ENCODE peak calls at places on chromosomes 16 and 17, in four cellular contexts. One of them, this sample, is unnamed.
A peak's percentile ranks its signal among the peaks of the same experiment; 100 is the strongest.

GRCh38 chr16:11140867-11141266 is 115.1 kb downstream of the SOCS1 start:
- DNase-seq in ovary: no peak
- DNase-seq in GM23338: no peak
- DNase-seq in CD4-positive, alpha-beta T cell: no peak
- DNase-seq in this sample: no peak

GRCh38 chr16:19605701-19606100 is 50.2 kb downstream of the VPS35L start:
- DNase-seq in ovary: no peak
- DNase-seq in GM23338: no peak
- DNase-seq in CD4-positive, alpha-beta T cell: no peak
- DNase-seq in this sample: no peak

GRCh38 chr16:25095636-25096035 is 15.9 kb upstream of the LCMT1 start:
- DNase-seq in ovary: no peak
- DNase-seq in GM23338: no peak
- DNase-seq in CD4-positive, alpha-beta T cell: no peak
- DNase-seq in this sample: no peak

GRCh38 chr16:80654094-80654862 is 113.5 kb downstream of the DYNLRB2 start:
- DNase-seq in ovary: no peak
- DNase-seq in GM23338: no peak
- DNase-seq in CD4-positive, alpha-beta T cell: no peak
- DNase-seq in this sample: no peak

GRCh38 chr17:74089869-74090464 is 113.5 kb upstream of the RPL38 start:
- DNase-seq in ovary: no peak
- DNase-seq in GM23338: peak; percentile 92
- DNase-seq in CD4-positive, alpha-beta T cell: no peak
- DNase-seq in this sample: no peak

GRCh38 chr17:39608142-39608541 is 422 bp upstream of the NEUROD2 start:
- DNase-seq in ovary: no peak
- DNase-seq in GM23338: no peak
- DNase-seq in CD4-positive, alpha-beta T cell: no peak
- DNase-seq in this sample: no peak

GRCh38 chr17:46774108-46774737 is 44.3 kb downstream of the WNT3 start:
- DNase-seq in ovary: no peak
- DNase-seq in GM23338: no peak
- DNase-seq in CD4-positive, alpha-beta T cell: no peak
- DNase-seq in this sample: no peak

GRCh38 chr17:63681530-63681929 is 18.4 kb downstream of the LIMD2 start:
- DNase-seq in ovary: no peak
- DNase-seq in GM23338: peak; percentile 33
- DNase-seq in CD4-positive, alpha-beta T cell: no peak
- DNase-seq in this sample: peak; percentile 58

GRCh38 chr17:850828-851759 is 68.9 kb downstream of the MRM3 start:
- DNase-seq in ovary: no peak
- DNase-seq in GM23338: no peak
- DNase-seq in CD4-positive, alpha-beta T cell: no peak
- DNase-seq in this sample: no peak

GRCh38 chr17:59617141-59617757 is 2.4 kb upstream of the CLTC start:
- DNase-seq in ovary: no peak
- DNase-seq in GM23338: no peak
- DNase-seq in CD4-positive, alpha-beta T cell: no peak
- DNase-seq in this sample: no peak

GRCh38 chr16:85484337-85485295 is 128.5 kb upstream of the GSE1 start:
- DNase-seq in ovary: no peak
- DNase-seq in GM23338: no peak
- DNase-seq in CD4-positive, alpha-beta T cell: no peak
- DNase-seq in this sample: no peak

GRCh38 chr16:19835989-19836421 is 48.6 kb downstream of the GPRC5B start:
- DNase-seq in ovary: no peak
- DNase-seq in GM23338: no peak
- DNase-seq in CD4-positive, alpha-beta T cell: no peak
- DNase-seq in this sample: no peak

GRCh38 chr17:7747586-7747985 is 30.0 kb downstream of the DNAH2 start:
- DNase-seq in ovary: no peak
- DNase-seq in GM23338: no peak
- DNase-seq in CD4-positive, alpha-beta T cell: no peak
- DNase-seq in this sample: no peak

GRCh38 chr17:40810505-40810904 is 10.7 kb upstream of the KRT28 start:
- DNase-seq in ovary: no peak
- DNase-seq in GM23338: no peak
- DNase-seq in CD4-positive, alpha-beta T cell: no peak
- DNase-seq in this sample: peak; percentile 58

GRCh38 chr17:70621593-70621992 is 452.3 kb downstream of the KCNJ2 start:
- DNase-seq in ovary: no peak
- DNase-seq in GM23338: no peak
- DNase-seq in CD4-positive, alpha-beta T cell: no peak
- DNase-seq in this sample: peak; percentile 55

GRCh38 chr17:7982171-7982570 is 20.2 kb upstream of the GUCY2D start:
- DNase-seq in ovary: no peak
- DNase-seq in GM23338: no peak
- DNase-seq in CD4-positive, alpha-beta T cell: no peak
- DNase-seq in this sample: no peak

GRCh38 chr16:75088226-75088625 is 28.4 kb downstream of the LDHD start:
- DNase-seq in ovary: no peak
- DNase-seq in GM23338: no peak
- DNase-seq in CD4-positive, alpha-beta T cell: no peak
- DNase-seq in this sample: peak; percentile 79

GRCh38 chr17:63573634-63574033 is 23.4 kb downstream of the DCAF7 start:
- DNase-seq in ovary: no peak
- DNase-seq in GM23338: peak; percentile 64
- DNase-seq in CD4-positive, alpha-beta T cell: no peak
- DNase-seq in this sample: no peak

GRCh38 chr17:78114831-78115723 is 13.5 kb downstream of the TMC6 start:
- DNase-seq in ovary: no peak
- DNase-seq in GM23338: no peak
- DNase-seq in CD4-positive, alpha-beta T cell: no peak
- DNase-seq in this sample: no peak

DNA sequence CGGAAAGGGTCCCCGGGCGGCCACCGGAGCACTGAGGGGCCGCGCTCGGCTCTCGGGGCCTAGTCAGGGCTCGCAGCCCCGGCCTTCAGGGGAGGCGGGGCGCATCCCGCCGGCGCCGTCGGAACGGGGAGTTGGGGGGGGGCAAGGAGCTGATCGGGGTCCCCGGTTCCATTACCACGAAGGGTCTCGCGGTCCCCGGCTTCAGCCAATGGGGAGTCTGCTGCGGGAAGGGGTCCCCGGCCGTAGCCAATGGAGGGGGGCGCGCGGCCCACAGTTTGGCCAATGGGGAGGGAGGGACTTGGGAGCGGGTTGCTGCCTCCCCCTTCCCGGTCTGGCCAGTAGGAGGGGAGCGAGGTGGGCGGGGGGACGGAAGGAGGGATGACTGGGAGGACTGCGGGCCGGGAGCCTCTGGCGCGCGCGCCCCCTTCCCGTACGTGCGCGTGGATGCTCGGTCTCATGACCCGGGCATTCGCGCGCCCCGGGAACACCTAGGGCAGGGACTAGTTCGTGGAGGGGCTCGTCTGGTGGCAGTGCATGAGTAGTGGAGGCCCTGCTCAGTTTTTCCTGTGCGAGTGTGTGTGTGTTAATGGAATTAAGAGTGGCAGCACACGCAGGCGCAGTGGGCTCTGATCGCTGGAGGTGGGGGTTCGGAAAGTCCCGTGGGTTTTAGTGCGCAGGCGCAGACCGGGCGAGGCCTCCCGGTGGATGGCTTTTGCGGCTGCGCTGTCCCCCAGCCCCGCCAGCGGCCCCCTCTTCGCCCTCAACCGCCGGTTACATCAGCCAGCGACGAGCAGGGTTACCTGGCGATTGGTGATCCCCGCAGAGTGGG is 1.1 kb downstream of the ATXN2L start:
- DNase-seq in ovary: peak; percentile 98
- DNase-seq in GM23338: peak; percentile 98
- DNase-seq in CD4-positive, alpha-beta T cell: peak; percentile 94
- DNase-seq in this sample: peak; percentile 99
- TF ChIP-seq CTCF in ovary: no peak
- TF ChIP-seq CTCF in GM23338: no peak
- TF ChIP-seq CTCF in CD4-positive, alpha-beta T cell: peak; percentile 13
- TF ChIP-seq CTCF in this sample: no peak

GRCh38 chr17:43171761-43172487 is 910 bp downstream of the NBR1 start:
- DNase-seq in ovary: peak; percentile 68
- DNase-seq in GM23338: peak; percentile 34
- DNase-seq in CD4-positive, alpha-beta T cell: no peak
- DNase-seq in this sample: peak; percentile 95
- TF ChIP-seq CTCF in ovary: no peak
- TF ChIP-seq CTCF in GM23338: peak; percentile 31
- TF ChIP-seq CTCF in CD4-positive, alpha-beta T cell: peak; percentile 16
- TF ChIP-seq CTCF in this sample: no peak

DNA sequence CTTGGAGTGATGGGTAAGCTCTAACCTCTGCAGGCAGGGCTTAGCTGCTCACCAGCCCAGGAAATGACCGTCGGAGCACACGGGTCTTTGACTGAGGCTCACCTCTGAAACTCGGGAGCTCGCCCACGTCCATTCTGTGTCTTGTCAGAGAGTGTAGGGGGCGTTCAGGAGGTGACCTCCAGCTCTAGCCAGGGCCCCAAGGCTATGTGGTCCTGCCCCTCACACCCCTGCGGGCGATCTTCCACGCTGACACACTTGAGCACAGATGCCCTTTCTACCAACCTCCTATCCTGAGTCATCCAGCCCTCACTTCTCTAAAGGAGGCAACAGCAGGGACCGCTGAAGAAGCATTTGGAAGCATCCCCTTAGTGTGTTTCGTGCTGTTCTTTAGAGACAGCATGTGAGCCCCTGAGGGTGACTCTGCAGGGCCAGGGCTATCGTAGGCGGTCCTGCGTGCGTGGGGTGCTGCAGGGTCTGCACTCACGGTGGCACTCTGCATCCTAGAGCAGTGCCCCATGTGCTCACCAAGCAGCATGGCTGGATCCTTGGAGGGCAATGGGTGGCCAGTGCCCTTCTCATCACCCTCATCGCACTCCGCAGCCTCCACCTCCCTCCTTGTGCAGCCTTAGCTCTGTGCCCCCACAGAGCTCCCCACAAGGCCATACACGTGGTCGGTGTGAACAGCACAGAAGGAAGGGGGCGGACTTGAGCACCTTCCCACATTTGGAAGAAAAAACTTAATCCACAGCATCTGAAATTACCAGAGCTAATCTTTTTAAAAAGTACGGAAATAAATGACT is 33.8 kb downstream of the SLC47A1 start:
- DNase-seq in ovary: no peak
- DNase-seq in GM23338: peak; percentile 45
- DNase-seq in CD4-positive, alpha-beta T cell: no peak
- DNase-seq in this sample: no peak
- TF ChIP-seq CTCF in ovary: no peak
- TF ChIP-seq CTCF in GM23338: peak; percentile 55
- TF ChIP-seq CTCF in CD4-positive, alpha-beta T cell: no peak
- TF ChIP-seq CTCF in this sample: no peak

GRCh38 chr16:50448522-50448921 is 79.7 kb upstream of the BRD7 start:
- DNase-seq in ovary: no peak
- DNase-seq in GM23338: peak; percentile 80
- DNase-seq in CD4-positive, alpha-beta T cell: no peak
- DNase-seq in this sample: no peak
- TF ChIP-seq CTCF in ovary: no peak
- TF ChIP-seq CTCF in GM23338: peak; percentile 46
- TF ChIP-seq CTCF in CD4-positive, alpha-beta T cell: no peak
- TF ChIP-seq CTCF in this sample: no peak

DNA sequence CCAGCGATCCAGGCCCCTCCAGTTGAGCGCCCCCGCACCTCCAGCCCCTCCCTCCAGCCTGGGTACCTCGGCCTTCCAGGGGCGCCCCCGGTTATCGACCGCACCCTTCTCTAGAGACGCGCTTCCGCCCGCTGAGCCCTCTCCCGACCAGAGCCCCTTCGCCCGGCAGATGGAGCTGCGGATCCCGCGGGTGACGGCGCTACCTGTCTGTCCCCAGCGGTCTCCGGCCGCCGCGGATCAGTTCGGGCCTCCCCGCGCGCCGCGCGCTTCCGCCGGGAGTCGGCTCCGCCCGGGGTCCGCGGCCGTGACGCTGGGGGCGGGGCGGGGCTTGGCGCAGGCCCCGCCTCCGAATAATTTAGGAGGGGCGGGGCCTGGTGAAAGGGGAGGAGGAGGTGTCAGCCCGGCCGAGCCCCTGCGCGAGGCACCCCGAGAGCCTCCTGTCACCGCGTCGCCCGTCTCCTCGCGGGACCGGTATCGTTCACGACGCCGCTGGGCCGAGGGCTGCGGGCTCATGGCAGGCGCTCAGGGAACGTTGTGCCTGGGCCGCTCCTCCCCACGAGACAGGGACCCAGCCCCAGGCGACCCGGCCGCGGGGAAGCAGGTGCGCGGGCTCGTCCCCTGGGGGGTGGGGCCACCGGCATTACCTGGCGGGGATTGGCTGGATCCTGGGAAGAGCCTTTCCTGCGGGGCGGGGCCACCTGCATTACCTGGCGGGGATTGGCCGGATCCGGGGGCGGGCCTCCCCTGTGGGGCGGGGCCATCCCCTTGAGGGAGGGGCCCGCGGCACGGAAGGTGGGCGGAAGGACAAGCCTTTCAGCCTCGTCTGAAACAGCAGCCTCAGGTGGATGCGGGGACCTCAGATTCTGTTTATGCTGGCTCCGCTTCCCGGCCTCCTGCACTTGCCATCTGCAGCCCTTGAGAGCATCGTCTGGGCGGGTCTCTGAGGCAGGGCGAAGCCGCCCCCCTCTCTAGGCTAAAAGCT is at the start of gene SPATA2L:
- DNase-seq in ovary: peak; percentile 93
- DNase-seq in GM23338: peak; percentile 98
- DNase-seq in CD4-positive, alpha-beta T cell: peak; percentile 96
- DNase-seq in this sample: peak; percentile 71
- TF ChIP-seq CTCF in ovary: no peak
- TF ChIP-seq CTCF in GM23338: no peak
- TF ChIP-seq CTCF in CD4-positive, alpha-beta T cell: no peak
- TF ChIP-seq CTCF in this sample: peak; percentile 4

GRCh38 chr17:36647598-36647997 is 46.2 kb downstream of the MRM1 start:
- DNase-seq in ovary: no peak
- DNase-seq in GM23338: peak; percentile 74
- DNase-seq in CD4-positive, alpha-beta T cell: no peak
- DNase-seq in this sample: no peak
- TF ChIP-seq CTCF in ovary: no peak
- TF ChIP-seq CTCF in GM23338: peak; percentile 54
- TF ChIP-seq CTCF in CD4-positive, alpha-beta T cell: no peak
- TF ChIP-seq CTCF in this sample: no peak

This sample was measured in endothelial cell of umbilical vein.